ENCODE peak calls at places on chromosomes 4 and X, in five cellular contexts. A is DMS79 treated with DMSO at 0.1 percent for 48 hours, U is SJSA1, Y is AG10803, X is GM04503. I is an unnamed sample.

GRCh38 chr4:153538408-153539057 is 72.4 kb downstream of the TMEM131L start:
- DNase-seq in A (peak), Y (peak), U (no peak), X (no peak), I (no peak)

GRCh38 chr4:146407669-146408084 is 114.1 kb downstream of the SLC10A7 start:
- DNase-seq in U (no peak), X (no peak), Y (no peak), A (no peak), I (peak)

GRCh38 chr4:73851293-73851692 is 1.8 kb upstream of the PF4V1 start:
- DNase-seq in A (no peak), Y (no peak), X (no peak), U (no peak), I (no peak)

GRCh38 chr4:32106767-32107166 is 1386.6 kb downstream of the PCDH7 start:
- DNase-seq in A (no peak), X (no peak), U (no peak), Y (no peak), I (no peak)

GRCh38 chrX:20461576-20461975 is 194.9 kb upstream of the RPS6KA3 start:
- DNase-seq in U (no peak), A (peak), X (peak), Y (peak), I (peak)

GRCh38 chr4:173252024-173252935 is 81.9 kb downstream of the HMGB2 start:
- DNase-seq in U (peak), A (peak), Y (peak), X (peak), I (peak)

GRCh38 chr4:127579821-127580220 is 52.9 kb upstream of the INTU start:
- DNase-seq in U (no peak), X (no peak), A (no peak), Y (no peak), I (no peak)

GRCh38 chr4:26406346-26406975 is 83.8 kb downstream of the CCKAR start:
- DNase-seq in A (no peak), X (no peak), U (no peak), Y (peak), I (peak)

GRCh38 chr4:64330143-64330542 is 79.1 kb downstream of the TECRL start:
- DNase-seq in A (no peak), Y (no peak), X (no peak), U (no peak), I (peak)

GRCh38 chrX:135112096-135112729 is 8.1 kb downstream of the ETDB start:
- DNase-seq in U (peak), Y (peak), X (no peak), A (no peak), I (peak)

GRCh38 chr4:79088991-79089705 is 149.9 kb upstream of the PAQR3 start:
- DNase-seq in X (no peak), U (no peak), A (no peak), Y (no peak), I (no peak)

I was measured in DMS53.